ENCODE peak calls at places on chromosomes 7 and 10, in six cellular contexts. I is HepG2, R is GM12892, Z is K562, S is GM12878, O is H1. H is an unnamed sample.

GRCh38 chr7:151725844-151726770 is 150.8 kb downstream of the PRKAG2 start:
- DNase-seq in S (no peak), O (no peak), Z (no peak), I (no peak), R (no peak), H (no peak)

GRCh38 chr7:99112097-99112496 is 31.8 kb downstream of the SMURF1 start:
- DNase-seq in I (no peak), R (peak), O (no peak), S (peak), Z (no peak), H (peak)

GRCh38 chr10:110811791-110812581 is 59.7 kb upstream of the PDCD4 start:
- DNase-seq in R (no peak), S (no peak), I (no peak), Z (no peak), O (no peak), H (no peak)

GRCh38 chr10:99809931-99810615 is 27.6 kb downstream of the ABCC2 start:
- DNase-seq in Z (no peak), R (no peak), I (no peak), O (no peak), S (no peak), H (no peak)

GRCh38 chr10:90775351-90776028 is 82.3 kb downstream of the HTR7 start:
- DNase-seq in Z (no peak), O (no peak), R (no peak), I (no peak), S (peak), H (no peak)

GRCh38 chr10:69086131-69086530 is 1.8 kb upstream of the SRGN start:
- DNase-seq in R (no peak), S (no peak), I (no peak), O (no peak), Z (peak), H (no peak)

GRCh38 chr10:68870545-68871104 is 30.5 kb upstream of the DDX50 start:
- DNase-seq in S (no peak), Z (peak), I (no peak), R (no peak), O (no peak), H (no peak)

GRCh38 chr7:159215053-159215452 is 70.4 kb upstream of the VIPR2 start:
- DNase-seq in I (no peak), Z (no peak), R (no peak), S (no peak), O (no peak), H (no peak)

GRCh38 chr10:3248526-3249255 is 76.1 kb upstream of the PITRM1 start:
- DNase-seq in Z (peak), I (no peak), R (no peak), S (no peak), O (no peak), H (no peak)

GRCh38 chr10:122738031-122738430 is 38.4 kb upstream of the C10orf120 start:
- DNase-seq in Z (no peak), O (no peak), S (no peak), I (no peak), R (no peak), H (no peak)

GRCh38 chr7:98287486-98287959 is 6.0 kb downstream of the BRI3 start:
- DNase-seq in S (no peak), R (no peak), I (peak), Z (no peak), O (peak), H (no peak)

GRCh38 chr10:56547163-56547562 is 186.1 kb upstream of the ZWINT start:
- DNase-seq in I (no peak), Z (no peak), S (no peak), O (no peak), R (no peak), H (no peak)

GRCh38 chr10:131081386-131081785 is 230.1 kb downstream of the TCERG1L start:
- DNase-seq in R (no peak), Z (no peak), S (no peak), I (no peak), O (no peak), H (no peak)

DNA sequence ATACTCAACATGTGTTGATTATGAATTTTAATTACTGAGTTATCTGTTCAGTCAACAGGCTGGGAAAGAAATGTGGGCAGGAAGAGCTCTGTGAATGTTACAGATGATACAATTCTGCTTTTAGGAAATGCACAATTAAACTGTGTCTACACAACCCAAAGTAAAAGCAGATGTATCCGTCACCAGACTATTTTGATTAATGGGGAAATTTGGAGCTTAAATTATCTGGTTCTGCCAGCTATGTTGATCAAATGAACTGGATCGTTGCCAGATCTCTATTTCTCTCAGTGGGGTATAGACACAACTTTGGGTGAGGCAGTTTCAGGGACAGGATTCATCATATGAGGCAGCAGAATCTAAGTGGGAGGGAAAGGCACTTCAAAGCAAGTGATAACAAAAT is 136.5 kb downstream of the NEUROD6 start:
- DNase-seq in O (no peak), I (no peak), Z (no peak), S (no peak), R (no peak), H (no peak)
- TF ChIP-seq POLR2AphosphoS5 in O (no peak), I (no peak), Z (no peak), S (no peak), R (no peak), H (no peak)

GRCh38 chr7:23470290-23471089 is at the start of gene IGF2BP3:
- DNase-seq in S (peak), I (peak), Z (peak), O (peak), R (no peak), H (no peak)
- TF ChIP-seq POLR2A in S (peak), I (no peak), Z (peak), O (peak), R (peak), H (peak)

GRCh38 chr10:59536151-59536550 is 173.5 kb downstream of the SLC16A9 start:
- DNase-seq in O (no peak), I (no peak), R (no peak), Z (no peak), S (no peak), H (no peak)
- TF ChIP-seq TAF1 in O (no peak), I (no peak), R (no peak), Z (no peak), S (no peak), H (no peak)

DNA sequence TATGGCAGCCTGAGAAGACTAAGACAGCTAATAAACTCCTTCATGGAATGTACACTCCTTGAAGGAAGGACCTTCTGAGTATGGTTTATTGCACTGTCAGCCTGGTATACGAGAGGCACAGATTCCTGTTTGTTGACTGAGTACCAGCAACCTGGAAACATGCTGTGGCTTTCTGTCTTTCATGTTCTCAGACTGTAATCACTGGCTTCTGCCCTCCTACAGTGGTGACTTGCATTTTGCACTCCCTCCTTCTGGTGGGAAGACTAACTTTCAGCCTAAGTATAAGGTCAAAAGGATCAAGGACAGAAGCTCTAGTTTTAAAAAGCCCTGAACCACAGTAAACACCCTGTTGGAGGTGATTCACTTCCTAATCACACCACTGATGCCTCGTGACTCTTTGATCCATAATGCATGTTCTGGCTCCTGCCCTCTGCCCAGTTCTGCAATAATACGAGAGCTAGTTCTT is 318.9 kb upstream of the NPSR1 start:
- DNase-seq in O (no peak), S (no peak), I (peak), R (no peak), Z (no peak), H (no peak)
- TF ChIP-seq POLR2AphosphoS5 in O (no peak), S (no peak), I (no peak), R (no peak), Z (no peak), H (no peak)

DNA sequence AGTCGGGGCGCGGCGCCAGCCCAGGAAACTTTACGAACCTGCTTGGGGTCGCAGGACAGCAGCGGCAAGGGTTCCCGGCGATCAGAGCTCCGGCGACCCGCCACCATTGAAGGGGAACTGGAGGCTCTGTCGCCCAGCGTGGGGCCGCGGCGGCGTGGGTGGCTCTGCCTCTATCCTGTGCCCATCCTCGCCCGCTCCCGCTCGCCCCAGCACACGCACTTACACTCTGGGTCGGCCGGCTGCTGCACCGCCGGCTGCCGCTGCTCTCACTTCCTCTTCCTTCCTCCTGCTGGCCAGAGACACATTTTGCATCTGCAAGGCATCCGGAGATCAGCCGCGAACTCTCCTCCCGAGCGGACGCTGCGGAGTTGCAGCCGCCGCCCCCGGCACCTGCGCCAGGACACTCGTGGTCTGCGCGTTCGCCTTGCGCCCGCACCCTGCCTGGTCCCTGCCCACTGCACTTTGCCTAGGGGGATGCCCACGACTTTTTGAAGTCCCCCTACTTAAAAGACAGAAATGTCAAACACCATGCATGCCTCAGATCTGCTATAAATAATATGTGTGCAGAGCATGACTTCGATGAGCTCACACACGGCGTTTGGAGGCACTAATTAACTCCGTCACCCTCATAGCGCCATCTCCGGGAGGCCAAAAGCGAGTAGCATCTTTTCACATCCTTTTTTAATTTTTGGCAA is at the start of gene ELMO1:
- DNase-seq in I (peak), R (peak), Z (peak), S (peak), O (peak), H (peak)
- TF ChIP-seq POLR2A in I (no peak), R (peak), Z (no peak), S (peak), O (peak), H (peak)

GRCh38 chr10:86710987-86711236 is 42.6 kb downstream of the LDB3 start:
- DNase-seq in O (no peak), S (no peak), R (no peak), Z (no peak), I (no peak), H (no peak)

GRCh38 chr10:86711237-86711956 is 43.1 kb downstream of the LDB3 start:
- DNase-seq in I (peak), S (peak), Z (peak), O (peak), R (peak), H (peak)

GRCh38 chr10:86708783-86709778 is 40.8 kb downstream of the LDB3 start:
- DNase-seq in Z (no peak), R (no peak), O (no peak), I (no peak), S (no peak), H (no peak)

GRCh38 chr10:86709786-86710185 is 41.5 kb downstream of the LDB3 start:
- DNase-seq in Z (no peak), O (no peak), S (no peak), R (no peak), I (no peak), H (no peak)

GRCh38 chr10:86711957-86712708 is 43.8 kb downstream of the LDB3 start:
- DNase-seq in S (peak), R (peak), Z (no peak), O (no peak), I (no peak), H (peak)
- TF ChIP-seq TAF1 in S (no peak), R (no peak), Z (no peak), O (peak), I (no peak), H (peak)